ENCODE peak calls at places on chromosome 9, in ten cellular contexts. U is kidney epithelial cell, V is transverse colon, A is Calu3, E is IMR-90, N is psoas muscle, Z is AG10803, P is astrocyte of the spinal cord, G is brain microvascular endothelial cell, R is PC-3. L is an unnamed sample.

GRCh38 chr9:17135578-17135904 is 701 bp downstream of the CNTLN start:
- DNase-seq in U (no peak), V (no peak), A (no peak), E (no peak), N (peak; percentile 42), Z (no peak), P (no peak), G (peak; percentile 9), R (peak; percentile 14), L (no peak)

GRCh38 chr9:113593682-113594281 is 130.3 kb downstream of the RGS3 start:
- DNase-seq in U (peak; percentile 97), V (peak; percentile 76), A (no peak), E (peak; percentile 98), N (peak; percentile 91), Z (peak; percentile 98), P (peak; percentile 99), G (peak; percentile 99), R (peak; percentile 52), L (peak; percentile 95)

GRCh38 chr9:37798677-37799076 is 1.9 kb upstream of the DCAF10 start:
- DNase-seq in U (no peak), V (no peak), A (no peak), E (no peak), N (no peak), Z (no peak), P (no peak), G (no peak), R (no peak), L (no peak)

GRCh38 chr9:16970321-16970720 is 99.9 kb upstream of the BNC2 start:
- DNase-seq in U (no peak), V (no peak), A (no peak), E (no peak), N (no peak), Z (peak; percentile 87), P (no peak), G (no peak), R (no peak), L (no peak)

GRCh38 chr9:2087500-2088313 is 72.6 kb downstream of the SMARCA2 start:
- DNase-seq in U (no peak), V (no peak), A (no peak), E (peak; percentile 52), N (no peak), Z (peak; percentile 23), P (peak; percentile 59), G (peak; percentile 43), R (peak; percentile 53), L (peak; percentile 63)

GRCh38 chr9:81613002-81613750 is 76.2 kb downstream of the TLE1 start:
- DNase-seq in U (no peak), V (peak; percentile 47), A (no peak), E (peak; percentile 98), N (peak; percentile 50), Z (peak; percentile 94), P (peak; percentile 73), G (peak; percentile 82), R (no peak), L (no peak)

GRCh38 chr9:115015018-115015635 is 84.7 kb upstream of the TNFSF8 start:
- DNase-seq in U (no peak), V (peak; percentile 28), A (peak; percentile 51), E (peak; percentile 64), N (no peak), Z (peak; percentile 69), P (peak; percentile 54), G (peak; percentile 40), R (peak; percentile 58), L (peak; percentile 68)

GRCh38 chr9:109986423-109987055 is 206.5 kb downstream of the PALM2AKAP2 start:
- DNase-seq in U (peak; percentile 61), V (no peak), A (no peak), E (peak; percentile 93), N (no peak), Z (peak; percentile 98), P (peak; percentile 96), G (peak; percentile 90), R (peak; percentile 69), L (peak; percentile 43)

DNA sequence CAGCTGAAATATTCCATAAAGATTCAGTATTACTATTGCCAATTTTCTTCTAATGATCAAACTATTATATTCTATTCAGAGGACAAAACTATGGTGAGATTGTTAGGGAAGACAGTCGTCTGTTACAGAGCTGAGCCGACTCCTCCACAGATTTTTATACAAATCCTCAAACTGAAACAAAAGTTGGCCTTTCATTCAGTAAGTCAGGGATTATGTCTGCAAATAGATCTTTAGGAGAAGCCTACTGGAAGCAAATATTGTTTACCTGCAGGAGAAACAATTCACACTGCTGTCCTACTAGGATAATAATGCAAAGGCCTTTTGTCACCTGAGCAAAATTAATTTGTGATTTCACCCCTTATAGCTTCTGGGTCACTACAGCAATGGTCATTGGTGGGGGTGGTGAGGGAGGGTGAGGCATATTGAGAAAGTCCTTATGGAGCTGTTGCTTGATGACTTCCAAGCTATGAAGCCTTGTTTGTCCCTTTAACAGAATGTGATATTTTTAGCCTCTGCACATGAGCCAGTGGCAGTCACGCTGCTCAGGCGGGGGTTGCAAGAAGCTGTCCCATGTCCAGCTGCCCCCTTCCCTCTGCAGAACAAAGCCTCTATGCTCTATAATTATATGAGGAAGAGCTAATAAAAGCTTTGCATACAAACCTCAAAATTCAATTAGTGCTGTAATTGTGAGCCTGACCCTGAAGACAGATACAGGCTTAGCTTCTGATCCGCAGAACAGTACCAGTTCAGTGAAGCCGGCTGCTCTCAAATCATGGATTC is 200.5 kb upstream of the KLF9 start:
- DNase-seq in U (no peak), V (no peak), A (no peak), E (no peak), N (no peak), Z (no peak), P (no peak), G (no peak), R (no peak), L (no peak)
- TF ChIP-seq CTCF in U (no peak), V (no peak), A (no peak), E (no peak), N (no peak), Z (no peak), P (no peak), G (no peak), R (no peak), L (no peak)

DNA sequence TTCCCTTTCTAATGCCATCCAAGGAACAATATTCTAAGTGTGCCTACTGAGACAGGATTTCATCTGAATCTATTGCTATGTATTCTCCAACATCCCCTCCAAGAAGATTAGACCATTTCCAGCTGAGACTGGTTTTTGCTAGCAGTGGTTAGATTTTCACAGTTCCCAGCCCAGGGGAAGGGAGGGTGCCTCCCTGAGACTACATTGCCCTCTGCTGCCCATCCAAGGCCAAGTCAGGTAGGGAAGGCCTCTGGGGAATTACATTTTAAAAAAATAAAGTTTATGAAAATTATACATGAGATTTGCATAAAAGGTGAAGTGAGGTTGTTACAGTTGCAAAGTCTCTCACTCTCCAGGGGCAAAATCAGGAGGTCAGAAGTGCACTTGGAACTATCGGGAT is 28.0 kb upstream of the SYK start:
- DNase-seq in U (no peak), V (peak; percentile 26), A (peak; percentile 26), E (no peak), N (no peak), Z (no peak), P (no peak), G (no peak), R (peak; percentile 32), L (peak; percentile 24)
- TF ChIP-seq CTCF in U (peak; percentile 58), V (peak; percentile 29), A (peak; percentile 41), E (peak; percentile 24), N (no peak), Z (no peak), P (peak; percentile 21), G (peak; percentile 24), R (peak; percentile 59), L (peak; percentile 32)

DNA sequence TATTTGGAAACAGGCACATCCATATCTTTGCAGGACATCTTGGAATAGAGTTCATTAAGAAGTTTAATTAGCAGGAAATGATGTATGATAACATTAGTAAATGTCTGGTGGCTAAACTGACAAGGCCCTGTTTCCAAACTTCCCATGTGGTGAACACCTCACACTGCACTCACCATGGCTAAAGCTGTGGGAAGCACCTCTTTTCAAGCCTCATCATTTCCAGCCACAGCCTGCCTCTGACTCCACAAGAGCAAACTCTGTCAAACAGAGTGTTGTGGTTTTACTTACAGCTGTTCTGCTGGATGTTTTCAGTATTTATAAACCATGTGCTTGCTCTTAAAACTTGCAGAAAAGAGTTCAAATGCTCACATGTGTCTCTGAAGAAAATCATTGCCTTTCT is 14.9 kb upstream of the NDUFB6 start:
- DNase-seq in U (no peak), V (no peak), A (no peak), E (peak; percentile 43), N (no peak), Z (peak; percentile 52), P (peak; percentile 32), G (no peak), R (no peak), L (no peak)
- TF ChIP-seq CTCF in U (no peak), V (no peak), A (no peak), E (no peak), N (no peak), Z (no peak), P (peak; percentile 13), G (no peak), R (no peak), L (no peak)

GRCh38 chr9:112084907-112085306 is 90.2 kb downstream of the SUSD1 start:
- DNase-seq in U (no peak), V (no peak), A (no peak), E (no peak), N (no peak), Z (no peak), P (no peak), G (no peak), R (no peak), L (no peak)
- TF ChIP-seq CTCF in U (no peak), V (no peak), A (no peak), E (no peak), N (no peak), Z (no peak), P (no peak), G (no peak), R (no peak), L (no peak)

GRCh38 chr9:23496827-23497226 is 329.2 kb downstream of the ELAVL2 start:
- DNase-seq in U (no peak), V (no peak), A (no peak), E (no peak), N (no peak), Z (no peak), P (no peak), G (no peak), R (no peak), L (no peak)

GRCh38 chr9:23493219-23493618 is 332.8 kb downstream of the ELAVL2 start:
- DNase-seq in U (no peak), V (no peak), A (no peak), E (no peak), N (no peak), Z (no peak), P (no peak), G (no peak), R (no peak), L (no peak)

GRCh38 chr9:23492126-23493002 is 333.7 kb downstream of the ELAVL2 start:
- DNase-seq in U (no peak), V (no peak), A (peak; percentile 10), E (peak; percentile 0), N (no peak), Z (peak; percentile 28), P (peak; percentile 65), G (peak; percentile 0), R (peak; percentile 89), L (peak; percentile 58)
- TF ChIP-seq CTCF in U (peak; percentile 63), V (peak; percentile 52), A (no peak), E (peak; percentile 50), N (peak; percentile 50), Z (peak; percentile 51), P (peak; percentile 76), G (peak; percentile 63), R (peak; percentile 83), L (peak; percentile 37)